ENCODE peak calls at places on chromosomes 13 and 19, in seven cellular contexts. Q is A673; J is thoracic aorta; X is naive thymus-derived CD4-positive, alpha-beta T cell; L is mesendoderm; D is breast epithelium; I is heart right ventricle. O is an unnamed sample.

GRCh38 chr13:25860862-25861261 is 191.0 kb downstream of the SHISA2 start:
- DNase-seq in Q (no peak), J (no peak), X (no peak), L (no peak), D (no peak), I (no peak), O (no peak)

GRCh38 chr13:79311456-79311855 is 94.6 kb downstream of the RBM26 start:
- DNase-seq in Q (no peak), J (no peak), X (no peak), L (no peak), D (no peak), I (no peak), O (no peak)

GRCh38 chr13:54187461-54187860 is 1158.8 kb downstream of the OLFM4 start:
- DNase-seq in Q (no peak), J (no peak), X (no peak), L (no peak), D (no peak), I (no peak), O (no peak)

GRCh38 chr13:48186722-48187121 is 46.3 kb upstream of the ITM2B start:
- DNase-seq in Q (no peak), J (no peak), X (no peak), L (no peak), D (no peak), I (no peak), O (no peak)

GRCh38 chr13:46639033-46639981 is 86.3 kb downstream of the LRCH1 start:
- DNase-seq in Q (no peak), J (no peak), X (no peak), L (no peak), D (no peak), I (no peak), O (peak; percentile 30)

GRCh38 chr13:96816261-96816660 is 178.0 kb downstream of the OXGR1 start:
- DNase-seq in Q (no peak), J (peak; percentile 21), X (no peak), L (no peak), D (no peak), I (no peak), O (peak; percentile 5)

GRCh38 chr19:2848625-2849024 is 7.3 kb downstream of the ZNF555 start:
- DNase-seq in Q (no peak), J (no peak), X (no peak), L (no peak), D (no peak), I (no peak), O (peak; percentile 84)

GRCh38 chr13:112447306-112447705 is 71.2 kb downstream of the SPACA7 start:
- DNase-seq in Q (no peak), J (no peak), X (no peak), L (no peak), D (no peak), I (no peak), O (no peak)

GRCh38 chr19:1158885-1159448 is 15.1 kb downstream of the SBNO2 start:
- DNase-seq in Q (no peak), J (no peak), X (no peak), L (no peak), D (no peak), I (no peak), O (no peak)

GRCh38 chr13:38180670-38181069 is 169.0 kb upstream of the UFM1 start:
- DNase-seq in Q (no peak), J (no peak), X (no peak), L (no peak), D (no peak), I (no peak), O (no peak)

GRCh38 chr19:11378319-11379189 is 4.1 kb downstream of the SWSAP1 start:
- DNase-seq in Q (peak; percentile 64), J (no peak), X (no peak), L (peak; percentile 75), D (no peak), I (peak; percentile 43), O (peak; percentile 69)

GRCh38 chr13:93726173-93727019 is 499.8 kb downstream of the GPC6 start:
- DNase-seq in Q (no peak), J (no peak), X (no peak), L (peak; percentile 25), D (no peak), I (no peak), O (no peak)

GRCh38 chr19:29785955-29786589 is 25.7 kb upstream of the CCNE1 start:
- DNase-seq in Q (no peak), J (no peak), X (no peak), L (peak; percentile 25), D (no peak), I (no peak), O (no peak)

GRCh38 chr13:44257806-44258205 is 115.8 kb upstream of the SERP2 start:
- DNase-seq in Q (no peak), J (no peak), X (no peak), L (no peak), D (no peak), I (no peak), O (no peak)

GRCh38 chr13:21676611-21677021 is 5.7 kb downstream of the FGF9 start:
- DNase-seq in Q (no peak), J (no peak), X (no peak), L (peak; percentile 73), D (no peak), I (no peak), O (peak; percentile 19)

GRCh38 chr19:41575998-41576397 is at the start of gene CEACAM21:
- DNase-seq in Q (peak; percentile 65), J (no peak), X (no peak), L (no peak), D (no peak), I (peak; percentile 53), O (no peak)

GRCh38 chr13:36163809-36164308 is 32.7 kb upstream of the DCLK1 start:
- DNase-seq in Q (peak; percentile 67), J (no peak), X (no peak), L (no peak), D (peak; percentile 38), I (peak; percentile 40), O (peak; percentile 95)

DNA sequence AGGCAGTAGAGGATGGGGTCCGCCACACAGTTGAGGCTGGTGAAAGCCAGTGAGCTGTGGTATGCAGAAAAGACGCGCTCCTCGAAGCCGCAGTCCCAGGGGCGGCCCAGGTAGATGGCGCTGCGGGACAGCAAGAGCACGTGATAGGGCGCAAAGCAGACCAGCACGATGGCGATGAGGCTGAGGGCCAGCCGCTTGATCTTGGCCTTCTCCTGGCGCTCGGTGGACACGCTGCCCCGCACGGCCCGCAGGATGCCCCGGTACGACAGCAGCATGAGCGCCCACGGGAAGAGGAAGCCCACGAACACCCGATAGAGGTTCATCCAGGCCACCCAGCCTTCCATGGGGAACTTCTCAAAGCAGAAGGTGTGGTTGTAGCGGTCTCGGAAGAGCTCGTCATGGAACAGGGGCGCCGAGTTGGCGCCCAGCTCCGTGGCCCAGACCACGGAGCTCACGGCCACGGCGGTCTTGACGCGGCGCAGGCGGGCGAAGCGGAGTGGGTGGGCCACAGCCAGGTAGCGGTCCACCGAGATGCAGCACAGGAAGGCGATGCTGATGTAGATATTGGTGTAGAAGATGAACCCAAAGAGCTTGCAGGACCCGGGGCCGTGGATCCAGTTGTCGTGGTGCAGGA is 6.5 kb upstream of the OPA3 start:
- DNase-seq in Q (peak; percentile 54), J (no peak), X (no peak), L (peak; percentile 77), D (no peak), I (no peak), O (no peak)
- H3K4me3 ChIP-seq in Q (no peak overlapping the region), J (no peak overlapping the region), X (no peak overlapping the region), L (no peak overlapping the region), D (no peak overlapping the region), I (no peak overlapping the region), O (no peak overlapping the region)

GRCh38 chr19:47725759-47726401 is 12.7 kb downstream of the EHD2 start:
- DNase-seq in Q (no peak), J (no peak), X (no peak), L (no peak), D (peak; percentile 64), I (no peak), O (no peak)

GRCh38 chr19:47719047-47719885 is 6.0 kb downstream of the EHD2 start:
- DNase-seq in Q (peak; percentile 30), J (peak; percentile 36), X (no peak), L (no peak), D (peak; percentile 84), I (peak; percentile 92), O (peak; percentile 98)

GRCh38 chr19:47720669-47721068 is 7.4 kb downstream of the EHD2 start:
- DNase-seq in Q (no peak), J (no peak), X (no peak), L (no peak), D (no peak), I (no peak), O (no peak)

GRCh38 chr19:47726467-47726866 is 13.2 kb downstream of the EHD2 start:
- DNase-seq in Q (no peak), J (no peak), X (no peak), L (no peak), D (no peak), I (no peak), O (no peak)

GRCh38 chr19:47723573-47723923 is 10.3 kb downstream of the EHD2 start:
- DNase-seq in Q (peak; percentile 62), J (no peak), X (no peak), L (peak; percentile 42), D (peak; percentile 73), I (no peak), O (peak; percentile 66)
- H3K4me1 ChIP-seq in Q (peaks cover 16% of the 10 kb centered on the region), J (peaks cover 17% of the 10 kb centered on the region), X (no peaks in the 10 kb centered on the region), L (no peaks in the 10 kb centered on the region), D (peaks cover 6% of the 10 kb centered on the region), I (peaks cover 32% of the 10 kb centered on the region), O (peaks cover 18% of the 10 kb centered on the region)

GRCh38 chr19:40223135-40223822 is 3.2 kb downstream of the CCNP start:
- DNase-seq in Q (no peak), J (no peak), X (no peak), L (peak; percentile 58), D (no peak), I (no peak), O (no peak)
- H3K4me3 ChIP-seq in Q (no peak overlapping the region), J (no peak overlapping the region), X (no peak overlapping the region), L (no peak overlapping the region), D (no peak overlapping the region), I (no peak overlapping the region), O (no peak overlapping the region)

DNA sequence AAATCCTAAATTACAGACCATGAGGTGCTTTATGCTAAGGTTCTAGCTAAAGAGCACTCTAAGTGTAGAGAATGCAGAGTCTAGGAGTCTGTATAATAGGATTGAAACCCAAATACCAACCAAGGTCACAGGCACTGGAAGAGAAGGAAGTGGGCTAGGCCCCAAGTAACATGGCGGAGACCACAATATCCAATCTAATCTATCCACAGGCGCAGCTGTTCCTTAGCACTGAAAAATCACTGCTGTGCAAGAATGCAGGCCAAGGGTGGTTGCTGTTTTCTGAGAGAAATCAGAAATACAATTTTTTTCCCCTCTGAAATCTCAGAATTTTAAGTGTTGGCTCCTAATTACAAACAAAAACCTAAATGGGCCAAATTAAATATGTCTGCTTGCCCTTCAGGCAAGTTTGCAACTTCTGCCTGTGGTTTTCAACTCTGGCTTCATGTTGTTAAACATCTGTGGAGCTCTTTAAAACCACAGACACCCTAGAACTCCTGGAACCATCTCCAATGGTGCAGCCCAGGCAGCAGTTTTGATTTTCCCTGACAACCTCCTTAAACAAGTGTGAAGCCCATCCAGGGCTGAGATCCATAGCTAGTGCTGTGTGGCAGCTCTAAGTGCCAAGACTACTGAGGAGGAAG is 6.1 kb downstream of the RANBP3 start:
- DNase-seq in Q (no peak), J (no peak), X (no peak), L (no peak), D (no peak), I (no peak), O (peak; percentile 55)
- H3K4me1 ChIP-seq in Q (peaks cover 28% of the 10 kb centered on the region), J (peaks cover 29% of the 10 kb centered on the region), X (peaks cover 43% of the 10 kb centered on the region), L (peaks cover 12% of the 10 kb centered on the region), D (peaks cover 33% of the 10 kb centered on the region), I (peaks cover 81% of the 10 kb centered on the region), O (peaks cover 21% of the 10 kb centered on the region)

O was measured in SJCRH30.